ENCODE peak calls at places on chromosomes 11 and 22, in nine cellular contexts. L is COR-L47; B is CD8-positive, alpha-beta T cell; J is GDM1; Y is NCI-H1436 treated with DMSO at 0.1 percent for 48 hours; O is endothelial cell; Q is stimulated activated CD4-positive, alpha-beta T cell treated with anti-CD3 and anti-CD28 coated beads, Interleukin-12 subunit alpha, Interleukin-12 subunit beta, amount 100 ng/mL, for 48 hours; K is brain pericyte; T is skeletal muscle cell. P is an unnamed sample.

GRCh38 chr11:134501406-134502152 is 89.5 kb upstream of the B3GAT1 start:
- DNase-seq in L (no peak), B (no peak), J (no peak), Y (no peak), O (no peak), Q (no peak), K (no peak), T (no peak), P (no peak)

GRCh38 chr11:45369294-45369693 is 83.2 kb upstream of the SYT13 start:
- DNase-seq in L (no peak), B (no peak), J (no peak), Y (no peak), O (no peak), Q (no peak), K (no peak), T (no peak), P (no peak)

GRCh38 chr11:3840289-3840869 is 380 bp downstream of the RHOG start:
- DNase-seq in L (peak; percentile 25), B (peak; percentile 59), J (no peak), Y (no peak), O (no peak), Q (no peak), K (no peak), T (no peak), P (no peak)

GRCh38 chr11:125082611-125083311 is 19.7 kb downstream of the SLC37A2 start:
- DNase-seq in L (no peak), B (no peak), J (no peak), Y (no peak), O (no peak), Q (no peak), K (peak; percentile 29), T (peak; percentile 66), P (no peak)

GRCh38 chr22:27130949-27131745 is 473.8 kb downstream of the MIAT start:
- DNase-seq in L (no peak), B (no peak), J (no peak), Y (no peak), O (no peak), Q (no peak), K (no peak), T (no peak), P (no peak)

GRCh38 chr11:67262731-67263675 is 3.3 kb upstream of the GRK2 start:
- DNase-seq in L (peak; percentile 74), B (peak; percentile 70), J (peak; percentile 82), Y (no peak), O (peak; percentile 85), Q (no peak), K (no peak), T (peak; percentile 55), P (peak; percentile 86)

GRCh38 chr11:28350216-28350615 is 242.0 kb downstream of the METTL15 start:
- DNase-seq in L (no peak), B (no peak), J (no peak), Y (no peak), O (no peak), Q (no peak), K (no peak), T (no peak), P (no peak)

GRCh38 chr11:120710354-120711187 is 199.0 kb downstream of the GRIK4 start:
- DNase-seq in L (no peak), B (no peak), J (no peak), Y (no peak), O (peak; percentile 17), Q (no peak), K (peak; percentile 92), T (peak; percentile 66), P (no peak)

GRCh38 chr11:117959438-117960149 is 26.6 kb upstream of the IL10RA start:
- DNase-seq in L (no peak), B (no peak), J (no peak), Y (no peak), O (no peak), Q (no peak), K (no peak), T (no peak), P (peak; percentile 34)

P was measured in Kasumi-1.